ENCODE peak calls at places on chromosome 2, in ten cellular contexts. F is HTR-8/SVneo; V is putamen; Z is CD8-positive, alpha-beta memory T cell; U is OCI-LY7; J is GM04503; P is cardiac muscle cell; Q is head of caudate nucleus; I is dermis blood vessel endothelial cell; Y is HCEC 1CT. X is an unnamed sample.

GRCh38 chr2:73985318-73986084 is 791 bp downstream of the TET3 start:
- DNase-seq in F (no peak), V (no peak), Z (peak), U (peak), J (no peak), P (peak), Q (peak), I (peak), Y (no peak), X (no peak)

GRCh38 chr2:238902285-238902684 is 54.4 kb downstream of the TWIST2 start:
- DNase-seq in F (no peak), V (no peak), Z (no peak), U (no peak), J (no peak), P (no peak), Q (no peak), I (no peak), Y (no peak), X (no peak)

GRCh38 chr2:226803410-226803809 is 3.8 kb upstream of the IRS1 start:
- DNase-seq in F (no peak), V (no peak), Z (no peak), U (no peak), J (no peak), P (no peak), Q (no peak), I (no peak), Y (no peak), X (no peak)

GRCh38 chr2:200122683-200123082 is 167.3 kb downstream of the MAIP1 start:
- DNase-seq in F (no peak), V (no peak), Z (no peak), U (no peak), J (no peak), P (no peak), Q (no peak), I (no peak), Y (no peak), X (no peak)

GRCh38 chr2:27765621-27766286 is 5.8 kb upstream of the MRPL33 start:
- DNase-seq in F (no peak), V (no peak), Z (peak), U (no peak), J (no peak), P (no peak), Q (peak), I (peak), Y (no peak), X (no peak)

GRCh38 chr2:86464654-86465053 is 23.5 kb downstream of the KDM3A start:
- DNase-seq in F (no peak), V (no peak), Z (no peak), U (no peak), J (no peak), P (no peak), Q (no peak), I (no peak), Y (no peak), X (no peak)

GRCh38 chr2:138744709-138745108 is 35.5 kb downstream of the NXPH2 start:
- DNase-seq in F (no peak), V (no peak), Z (no peak), U (no peak), J (no peak), P (peak), Q (no peak), I (no peak), Y (no peak), X (no peak)

GRCh38 chr2:176643711-176644110 is 374.5 kb downstream of the MTX2 start:
- DNase-seq in F (peak), V (no peak), Z (no peak), U (no peak), J (no peak), P (no peak), Q (no peak), I (peak), Y (no peak), X (no peak)

GRCh38 chr2:72143441-72144356 is 4.0 kb downstream of the CYP26B1 start:
- DNase-seq in F (no peak), V (no peak), Z (peak), U (no peak), J (no peak), P (peak), Q (peak), I (peak), Y (no peak), X (no peak)